ENCODE peak calls at places on chromosome 16, in four cellular contexts. One of them, this sample, is unnamed.
A peak's percentile ranks its signal among the peaks of the same experiment; 100 is the strongest.

GRCh38 chr16:50671644-50672260 is 9.4 kb downstream of the SNX20 start:
- DNase-seq in heart left ventricle: no peak
- DNase-seq in CD4-positive, alpha-beta T cell: peak; percentile 42
- DNase-seq in gastrocnemius medialis: no peak
- DNase-seq in this sample: no peak

GRCh38 chr16:81448154-81449131 is 3.8 kb downstream of the CMIP start:
- DNase-seq in gastrocnemius medialis: no peak
- DNase-seq in heart left ventricle: no peak
- DNase-seq in CD4-positive, alpha-beta T cell: no peak
- DNase-seq in this sample: peak; percentile 90

GRCh38 chr16:64543401-64543800 is 578.5 kb downstream of the CDH11 start:
- DNase-seq in heart left ventricle: no peak
- DNase-seq in CD4-positive, alpha-beta T cell: no peak
- DNase-seq in gastrocnemius medialis: no peak
- DNase-seq in this sample: no peak

GRCh38 chr16:4316732-4317461 is 1.0 kb downstream of the GLIS2 start:
- DNase-seq in gastrocnemius medialis: no peak
- DNase-seq in CD4-positive, alpha-beta T cell: no peak
- DNase-seq in heart left ventricle: no peak
- DNase-seq in this sample: peak; percentile 30

GRCh38 chr16:77220427-77220826 is 21.2 kb downstream of the SYCE1L start:
- DNase-seq in CD4-positive, alpha-beta T cell: no peak
- DNase-seq in heart left ventricle: no peak
- DNase-seq in gastrocnemius medialis: no peak
- DNase-seq in this sample: no peak

GRCh38 chr16:88639231-88640038 is 1.1 kb downstream of the IL17C start:
- DNase-seq in gastrocnemius medialis: no peak
- DNase-seq in heart left ventricle: no peak
- DNase-seq in CD4-positive, alpha-beta T cell: no peak
- DNase-seq in this sample: peak; percentile 74

GRCh38 chr16:87953308-87954208 is 2.3 kb downstream of the BANP start:
- DNase-seq in heart left ventricle: no peak
- DNase-seq in gastrocnemius medialis: no peak
- DNase-seq in CD4-positive, alpha-beta T cell: no peak
- DNase-seq in this sample: no peak

GRCh38 chr16:18013863-18014262 is 322.7 kb downstream of the NPIPA8 start:
- DNase-seq in gastrocnemius medialis: no peak
- DNase-seq in CD4-positive, alpha-beta T cell: no peak
- DNase-seq in heart left ventricle: no peak
- DNase-seq in this sample: no peak

GRCh38 chr16:28210979-28211505 is 723 bp downstream of the XPO6 start:
- DNase-seq in heart left ventricle: peak; percentile 70
- DNase-seq in gastrocnemius medialis: peak; percentile 57
- DNase-seq in CD4-positive, alpha-beta T cell: peak; percentile 60
- DNase-seq in this sample: peak; percentile 77

GRCh38 chr16:77937473-77938195 is 84.7 kb upstream of the CLEC3A start:
- DNase-seq in gastrocnemius medialis: no peak
- DNase-seq in heart left ventricle: no peak
- DNase-seq in CD4-positive, alpha-beta T cell: no peak
- DNase-seq in this sample: no peak

GRCh38 chr16:7182510-7183109 is 150.0 kb upstream of the RBFOX1 start:
- DNase-seq in heart left ventricle: no peak
- DNase-seq in gastrocnemius medialis: no peak
- DNase-seq in CD4-positive, alpha-beta T cell: no peak
- DNase-seq in this sample: no peak

GRCh38 chr16:11297492-11298142 is 16.5 kb upstream of the PRM1 start:
- DNase-seq in CD4-positive, alpha-beta T cell: peak; percentile 71
- DNase-seq in heart left ventricle: peak; percentile 68
- DNase-seq in gastrocnemius medialis: peak; percentile 63
- DNase-seq in this sample: peak; percentile 84

GRCh38 chr16:55543470-55543869 is 23.0 kb upstream of the CAPNS2 start:
- DNase-seq in gastrocnemius medialis: no peak
- DNase-seq in heart left ventricle: no peak
- DNase-seq in CD4-positive, alpha-beta T cell: no peak
- DNase-seq in this sample: no peak

GRCh38 chr16:13291934-13292333 is 390.5 kb downstream of the SHISA9 start:
- DNase-seq in CD4-positive, alpha-beta T cell: no peak
- DNase-seq in gastrocnemius medialis: no peak
- DNase-seq in heart left ventricle: no peak
- DNase-seq in this sample: no peak

GRCh38 chr16:9681556-9681955 is 500.7 kb downstream of the GRIN2A start:
- DNase-seq in gastrocnemius medialis: no peak
- DNase-seq in heart left ventricle: no peak
- DNase-seq in CD4-positive, alpha-beta T cell: no peak
- DNase-seq in this sample: no peak

GRCh38 chr16:84931506-84931905 is 79.8 kb downstream of the ZDHHC7 start:
- DNase-seq in heart left ventricle: no peak
- DNase-seq in CD4-positive, alpha-beta T cell: no peak
- DNase-seq in gastrocnemius medialis: no peak
- DNase-seq in this sample: no peak

GRCh38 chr16:24858219-24859041 is 12.7 kb downstream of the SLC5A11 start:
- DNase-seq in gastrocnemius medialis: no peak
- DNase-seq in CD4-positive, alpha-beta T cell: peak; percentile 28
- DNase-seq in heart left ventricle: peak; percentile 45
- DNase-seq in this sample: peak; percentile 63

GRCh38 chr16:82111944-82112343 is 58.1 kb downstream of the MPHOSPH6 start:
- DNase-seq in CD4-positive, alpha-beta T cell: no peak
- DNase-seq in heart left ventricle: no peak
- DNase-seq in gastrocnemius medialis: no peak
- DNase-seq in this sample: no peak

GRCh38 chr16:86378831-86379504 is 131.4 kb upstream of the FOXF1 start:
- DNase-seq in heart left ventricle: no peak
- DNase-seq in CD4-positive, alpha-beta T cell: no peak
- DNase-seq in gastrocnemius medialis: no peak
- DNase-seq in this sample: no peak

GRCh38 chr16:72621651-72622050 is 426.3 kb downstream of the ZFHX3 start:
- DNase-seq in gastrocnemius medialis: no peak
- DNase-seq in CD4-positive, alpha-beta T cell: no peak
- DNase-seq in heart left ventricle: no peak
- DNase-seq in this sample: no peak

GRCh38 chr16:11562411-11562810 is 24.3 kb downstream of the LITAF start:
- DNase-seq in CD4-positive, alpha-beta T cell: no peak
- DNase-seq in gastrocnemius medialis: no peak
- DNase-seq in heart left ventricle: no peak
- DNase-seq in this sample: no peak

GRCh38 chr16:13866073-13866472 is 53.9 kb upstream of the ERCC4 start:
- DNase-seq in gastrocnemius medialis: peak; percentile 22
- DNase-seq in heart left ventricle: peak; percentile 72
- DNase-seq in CD4-positive, alpha-beta T cell: peak; percentile 19
- DNase-seq in this sample: peak; percentile 61

GRCh38 chr16:24701521-24701951 is 27.9 kb upstream of the TNRC6A start:
- DNase-seq in CD4-positive, alpha-beta T cell: no peak
- DNase-seq in heart left ventricle: no peak
- DNase-seq in gastrocnemius medialis: peak; percentile 32
- DNase-seq in this sample: no peak

GRCh38 chr16:70700101-70701020 is 14.5 kb upstream of the MTSS2 start:
- DNase-seq in gastrocnemius medialis: peak; percentile 72
- DNase-seq in heart left ventricle: peak; percentile 77
- DNase-seq in CD4-positive, alpha-beta T cell: no peak
- DNase-seq in this sample: no peak

GRCh38 chr16:23182675-23183485 is at the start of gene SCNN1G:
- DNase-seq in CD4-positive, alpha-beta T cell: no peak
- DNase-seq in heart left ventricle: no peak
- DNase-seq in gastrocnemius medialis: no peak
- DNase-seq in this sample: peak; percentile 45

GRCh38 chr16:24013733-24014645 is 178.2 kb downstream of the PRKCB start:
- DNase-seq in gastrocnemius medialis: no peak
- DNase-seq in heart left ventricle: no peak
- DNase-seq in CD4-positive, alpha-beta T cell: peak; percentile 54
- DNase-seq in this sample: peak; percentile 65

GRCh38 chr16:21183995-21184394 is 25.5 kb downstream of the LDAF1 start:
- DNase-seq in CD4-positive, alpha-beta T cell: no peak
- DNase-seq in gastrocnemius medialis: no peak
- DNase-seq in heart left ventricle: no peak
- DNase-seq in this sample: no peak

GRCh38 chr16:58510776-58511628 is 4.3 kb upstream of the SETD6 start:
- DNase-seq in CD4-positive, alpha-beta T cell: no peak
- DNase-seq in heart left ventricle: no peak
- DNase-seq in gastrocnemius medialis: no peak
- DNase-seq in this sample: no peak

GRCh38 chr16:87855852-87856715 is 13.2 kb downstream of the SLC7A5 start:
- DNase-seq in heart left ventricle: peak; percentile 48
- DNase-seq in CD4-positive, alpha-beta T cell: peak; percentile 14
- DNase-seq in gastrocnemius medialis: peak; percentile 66
- DNase-seq in this sample: peak; percentile 85

GRCh38 chr16:624522-625401 is 6.0 kb upstream of the WFIKKN1 start:
- DNase-seq in gastrocnemius medialis: no peak
- DNase-seq in heart left ventricle: no peak
- DNase-seq in CD4-positive, alpha-beta T cell: no peak
- DNase-seq in this sample: no peak

GRCh38 chr16:620700-621525 is 9.9 kb upstream of the WFIKKN1 start:
- DNase-seq in heart left ventricle: no peak
- DNase-seq in CD4-positive, alpha-beta T cell: no peak
- DNase-seq in gastrocnemius medialis: no peak
- DNase-seq in this sample: no peak

GRCh38 chr16:622920-623280 is 7.9 kb upstream of the WFIKKN1 start:
- DNase-seq in heart left ventricle: no peak
- DNase-seq in CD4-positive, alpha-beta T cell: no peak
- DNase-seq in gastrocnemius medialis: no peak
- DNase-seq in this sample: no peak

GRCh38 chr16:619476-620100 is 11.2 kb upstream of the WFIKKN1 start:
- DNase-seq in heart left ventricle: no peak
- DNase-seq in CD4-positive, alpha-beta T cell: no peak
- DNase-seq in gastrocnemius medialis: no peak
- DNase-seq in this sample: no peak

DNA sequence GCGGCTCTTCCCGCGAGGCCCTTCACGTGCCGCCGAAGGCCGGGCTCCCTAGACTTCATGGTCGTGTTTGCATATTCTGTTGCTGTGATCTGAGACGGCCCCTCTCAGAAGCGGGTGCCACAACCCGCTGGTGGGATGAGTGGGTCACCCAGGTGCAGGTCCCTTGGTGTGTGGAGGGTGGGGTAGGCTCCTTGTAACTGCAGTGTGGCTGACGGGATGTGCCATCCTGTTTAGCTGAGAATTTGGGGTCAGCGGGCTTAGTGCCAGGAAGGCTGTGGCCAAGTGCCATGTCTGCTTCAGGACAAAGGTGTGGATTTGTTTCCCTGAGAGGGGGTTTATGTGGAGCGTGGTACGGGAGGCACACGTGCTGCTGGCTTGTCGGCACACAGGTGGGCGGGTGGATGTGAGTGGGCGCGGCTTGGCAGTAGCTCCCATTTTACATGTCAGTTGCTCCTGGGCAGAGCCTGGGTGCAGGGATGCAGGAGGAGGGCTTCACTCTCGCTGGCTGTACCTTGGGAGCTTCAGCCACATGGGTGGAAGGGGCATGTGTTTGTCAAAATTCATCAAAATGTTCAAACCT is 9.2 kb upstream of the WFIKKN1 start:
- DNase-seq in gastrocnemius medialis: no peak
- DNase-seq in CD4-positive, alpha-beta T cell: no peak
- DNase-seq in heart left ventricle: no peak
- DNase-seq in this sample: no peak
- H3K27ac ChIP-seq in gastrocnemius medialis: no peak overlapping the region
- H3K27ac ChIP-seq in CD4-positive, alpha-beta T cell: no peak overlapping the region
- H3K27ac ChIP-seq in heart left ventricle: no peak overlapping the region
- H3K27ac ChIP-seq in this sample: peak overlapping the region; percentile 41

GRCh38 chr16:69613283-69614154 is 47.8 kb downstream of the NFAT5 start:
- DNase-seq in heart left ventricle: no peak
- DNase-seq in gastrocnemius medialis: peak; percentile 42
- DNase-seq in CD4-positive, alpha-beta T cell: no peak
- DNase-seq in this sample: peak; percentile 19
- H3K27ac ChIP-seq in heart left ventricle: no peak overlapping the region
- H3K27ac ChIP-seq in gastrocnemius medialis: peak overlapping the region; percentile 83
- H3K27ac ChIP-seq in CD4-positive, alpha-beta T cell: no peak overlapping the region
- H3K27ac ChIP-seq in this sample: peak overlapping the region; percentile 76

DNA sequence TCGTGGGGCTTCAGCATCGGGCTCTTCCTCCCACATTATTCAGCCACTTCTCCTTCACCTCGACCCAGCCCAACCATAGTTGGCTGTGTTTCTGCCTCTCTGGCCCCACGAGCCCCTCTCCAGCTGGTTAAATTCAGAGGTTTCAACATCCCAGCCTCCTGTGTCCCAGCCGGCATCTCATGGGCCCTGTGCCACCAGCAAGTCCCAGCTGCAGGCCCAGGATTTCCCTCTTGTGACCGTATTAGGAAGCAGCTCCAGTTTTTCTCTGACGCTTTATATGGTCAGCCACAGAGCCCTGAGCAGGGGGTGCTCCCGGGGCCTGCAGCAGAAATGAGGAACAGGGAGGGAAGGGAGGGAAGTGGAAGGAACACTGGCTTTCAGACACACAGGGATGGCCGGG is 27.4 kb downstream of the MYH11 start:
- DNase-seq in gastrocnemius medialis: peak; percentile 40
- DNase-seq in CD4-positive, alpha-beta T cell: no peak
- DNase-seq in heart left ventricle: peak; percentile 47
- DNase-seq in this sample: peak; percentile 65
- H3K27ac ChIP-seq in gastrocnemius medialis: no peak overlapping the region
- H3K27ac ChIP-seq in CD4-positive, alpha-beta T cell: no peak overlapping the region
- H3K27ac ChIP-seq in heart left ventricle: no peak overlapping the region
- H3K27ac ChIP-seq in this sample: peak overlapping the region; percentile 66

DNA sequence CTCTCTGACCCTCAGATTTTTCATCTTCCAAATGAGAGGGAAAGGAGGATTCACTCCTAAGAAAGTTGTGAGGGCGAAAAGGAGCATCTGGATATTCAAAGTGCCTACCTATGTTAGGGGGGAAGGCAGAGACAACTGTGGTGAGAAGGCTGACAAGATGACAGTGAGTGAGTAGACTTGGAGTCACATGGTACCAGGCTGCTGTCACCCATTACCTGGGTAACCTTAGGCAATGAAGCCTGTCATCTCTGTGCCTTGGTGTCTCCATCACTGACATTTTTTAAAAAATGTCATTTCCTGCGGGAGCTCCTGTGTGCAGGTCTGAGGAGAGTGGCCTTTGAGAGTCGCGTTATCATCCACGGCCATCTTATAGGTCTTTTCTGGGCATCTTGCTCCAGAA is 124.0 kb downstream of the MAF start:
- DNase-seq in heart left ventricle: no peak
- DNase-seq in gastrocnemius medialis: no peak
- DNase-seq in CD4-positive, alpha-beta T cell: no peak
- DNase-seq in this sample: no peak
- H3K27ac ChIP-seq in heart left ventricle: no peak overlapping the region
- H3K27ac ChIP-seq in gastrocnemius medialis: no peak overlapping the region
- H3K27ac ChIP-seq in CD4-positive, alpha-beta T cell: no peak overlapping the region
- H3K27ac ChIP-seq in this sample: no peak overlapping the region